ENCODE peak calls at places on chromosome 6, in eight cellular contexts. B is left lung, E is tibial nerve, W is ovary, Q is right cardiac atrium, F is stomach, Z is GM23338, G is small intestine. M is an unnamed sample.

GRCh38 chr6:28525496-28526039 is at the start of gene GPX5:
- DNase-seq in B (no peak), E (no peak), W (no peak), Q (no peak), F (no peak), Z (peak; percentile 17), G (no peak), M (no peak)

GRCh38 chr6:45479834-45480696 is 102.3 kb upstream of the SUPT3H start:
- DNase-seq in B (no peak), E (no peak), W (no peak), Q (no peak), F (no peak), Z (no peak), G (no peak), M (no peak)

GRCh38 chr6:25298508-25298834 is 19.3 kb downstream of the CARMIL1 start:
- DNase-seq in B (no peak), E (no peak), W (no peak), Q (no peak), F (no peak), Z (no peak), G (no peak), M (no peak)

GRCh38 chr6:169798764-169799473 is 47.5 kb downstream of the ERMARD start:
- DNase-seq in B (no peak), E (no peak), W (no peak), Q (no peak), F (no peak), Z (no peak), G (no peak), M (no peak)

GRCh38 chr6:91580635-91581034 is 993.8 kb upstream of the MAP3K7 start:
- DNase-seq in B (no peak), E (no peak), W (no peak), Q (no peak), F (no peak), Z (no peak), G (no peak), M (no peak)

GRCh38 chr6:159097256-159097655 is 52.5 kb upstream of the TAGAP start:
- DNase-seq in B (no peak), E (no peak), W (no peak), Q (no peak), F (no peak), Z (no peak), G (no peak), M (no peak)

GRCh38 chr6:113306552-113307145 is 550.5 kb upstream of the MARCKS start:
- DNase-seq in B (peak; percentile 58), E (peak; percentile 46), W (peak; percentile 65), Q (peak; percentile 57), F (peak; percentile 87), Z (peak; percentile 88), G (peak; percentile 64), M (peak; percentile 65)

GRCh38 chr6:55282145-55282544 is 45.1 kb upstream of the GFRAL start:
- DNase-seq in B (no peak), E (no peak), W (no peak), Q (peak; percentile 25), F (no peak), Z (peak; percentile 10), G (no peak), M (no peak)

GRCh38 chr6:166836785-166837718 is 119.3 kb downstream of the RNASET2 start:
- DNase-seq in B (no peak), E (no peak), W (no peak), Q (no peak), F (no peak), Z (no peak), G (no peak), M (no peak)

GRCh38 chr6:118495639-118496296 is 52.3 kb upstream of the PLN start:
- DNase-seq in B (no peak), E (no peak), W (no peak), Q (no peak), F (no peak), Z (no peak), G (no peak), M (no peak)

GRCh38 chr6:44262467-44263356 is 2.6 kb downstream of the NFKBIE start:
- DNase-seq in B (no peak), E (no peak), W (no peak), Q (no peak), F (no peak), Z (no peak), G (no peak), M (no peak)
- H3K4me3 ChIP-seq in B (peak overlapping the region; percentile 87), E (peak overlapping the region; percentile 82), W (no peak overlapping the region), Q (no peak overlapping the region), F (peak overlapping the region; percentile 87), Z (peak overlapping the region; percentile 88), G (peak overlapping the region; percentile 28), M (peak overlapping the region; percentile 73)

DNA sequence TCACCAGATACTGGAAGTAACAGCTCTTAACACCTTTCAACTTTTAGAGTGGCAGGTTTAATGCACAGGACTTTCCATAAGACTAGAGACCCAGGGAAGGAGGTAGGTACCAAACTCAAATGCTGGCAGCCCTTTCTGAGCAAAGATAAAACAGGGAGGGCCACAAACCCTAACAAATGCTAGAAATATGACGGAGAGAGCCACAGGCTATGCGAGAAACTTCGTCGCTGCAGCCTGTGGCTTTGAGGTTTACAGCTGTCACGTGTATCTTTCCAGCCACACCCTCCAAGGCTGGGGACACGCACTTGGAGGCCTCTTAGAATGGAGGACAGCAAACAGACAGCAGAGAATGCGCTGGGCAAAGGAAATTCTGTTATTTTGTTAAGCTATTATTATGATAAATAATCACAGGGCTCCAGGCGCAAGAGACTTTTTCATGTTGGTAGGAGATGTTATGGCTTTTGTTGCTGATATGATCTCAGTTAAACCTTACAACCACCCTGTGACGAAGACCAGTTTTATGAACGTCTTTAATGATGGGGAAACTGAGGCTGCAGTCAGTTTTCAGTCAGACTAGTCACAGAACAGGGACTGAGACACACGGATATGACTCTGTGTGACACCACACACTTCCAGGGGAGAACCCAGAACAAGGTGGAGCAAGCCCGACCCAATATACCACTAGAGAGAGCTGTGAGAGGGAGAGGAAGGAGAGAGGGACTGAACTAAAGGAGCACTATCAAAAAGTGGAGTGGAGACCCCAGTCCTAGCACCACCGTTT is 2.0 kb downstream of the TRAM2 start:
- DNase-seq in B (peak; percentile 77), E (peak; percentile 45), W (peak; percentile 38), Q (no peak), F (peak; percentile 53), Z (no peak), G (peak; percentile 86), M (peak; percentile 82)
- H3K27ac ChIP-seq in B (peak overlapping the region; percentile 43), E (peak overlapping the region; percentile 83), W (peak overlapping the region; percentile 38), Q (peak overlapping the region; percentile 82), F (peak overlapping the region; percentile 23), Z (no peak overlapping the region), G (peak overlapping the region; percentile 88), M (peak overlapping the region; percentile 100)

DNA sequence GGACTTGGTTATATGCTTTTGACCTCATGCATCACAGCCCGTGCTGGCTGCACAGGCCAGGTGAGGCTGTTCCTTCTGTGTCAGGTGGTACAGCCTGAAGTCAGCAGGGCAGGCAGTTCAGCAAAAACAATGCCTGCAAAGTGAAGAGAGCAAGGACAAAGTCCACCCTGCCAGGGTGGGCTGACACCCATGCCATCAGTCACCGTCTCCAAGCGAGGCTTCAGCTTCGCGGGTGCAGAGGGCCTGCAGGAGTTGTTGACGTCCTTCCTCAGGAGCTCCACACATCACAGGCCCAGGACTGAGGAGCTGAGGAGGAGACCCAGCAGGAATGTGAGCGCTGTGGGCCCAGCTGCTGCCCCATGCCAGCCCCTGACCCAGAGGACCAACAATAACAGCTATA is 111.3 kb downstream of the SASH1 start:
- DNase-seq in B (no peak), E (no peak), W (no peak), Q (no peak), F (no peak), Z (no peak), G (no peak), M (no peak)
- H3K4me1 ChIP-seq in B (no peaks in the 10 kb centered on the region), E (no peaks in the 10 kb centered on the region), W (no peaks in the 10 kb centered on the region), Q (peaks cover 6% of the 10 kb centered on the region), F (no peaks in the 10 kb centered on the region), Z (no peaks in the 10 kb centered on the region), G (peaks cover 2% of the 10 kb centered on the region), M (no peaks in the 10 kb centered on the region)

GRCh38 chr6:108699290-108700041 is 138.7 kb downstream of the FOXO3 start:
- DNase-seq in B (no peak), E (no peak), W (no peak), Q (peak; percentile 72), F (no peak), Z (no peak), G (no peak), M (peak; percentile 73)
- H3K4me3 ChIP-seq in B (no peak overlapping the region), E (no peak overlapping the region), W (no peak overlapping the region), Q (no peak overlapping the region), F (no peak overlapping the region), Z (no peak overlapping the region), G (no peak overlapping the region), M (no peak overlapping the region)

DNA sequence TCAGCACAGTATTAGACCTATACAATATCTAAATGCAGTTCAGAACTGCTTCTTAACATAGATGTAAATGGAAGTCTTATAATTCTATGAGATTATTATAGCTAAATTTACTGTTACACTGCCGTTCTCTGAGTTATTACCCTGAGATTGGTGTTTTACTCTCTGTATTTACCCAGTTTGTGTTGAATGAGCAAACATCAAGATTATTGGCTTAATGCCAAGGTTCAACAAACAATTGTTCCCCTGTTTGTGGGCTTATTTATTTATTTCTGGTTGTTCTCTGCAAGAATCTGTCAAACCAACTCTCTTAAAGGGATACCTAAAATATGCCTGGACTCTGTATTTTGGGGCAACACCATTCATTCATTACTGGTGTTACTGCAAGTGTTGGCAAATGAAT is 5.2 kb upstream of the STMND1 start:
- DNase-seq in B (no peak), E (no peak), W (no peak), Q (no peak), F (no peak), Z (no peak), G (no peak), M (no peak)
- H3K27ac ChIP-seq in B (no peak overlapping the region), E (no peak overlapping the region), W (no peak overlapping the region), Q (no peak overlapping the region), F (no peak overlapping the region), Z (no peak overlapping the region), G (no peak overlapping the region), M (no peak overlapping the region)

DNA sequence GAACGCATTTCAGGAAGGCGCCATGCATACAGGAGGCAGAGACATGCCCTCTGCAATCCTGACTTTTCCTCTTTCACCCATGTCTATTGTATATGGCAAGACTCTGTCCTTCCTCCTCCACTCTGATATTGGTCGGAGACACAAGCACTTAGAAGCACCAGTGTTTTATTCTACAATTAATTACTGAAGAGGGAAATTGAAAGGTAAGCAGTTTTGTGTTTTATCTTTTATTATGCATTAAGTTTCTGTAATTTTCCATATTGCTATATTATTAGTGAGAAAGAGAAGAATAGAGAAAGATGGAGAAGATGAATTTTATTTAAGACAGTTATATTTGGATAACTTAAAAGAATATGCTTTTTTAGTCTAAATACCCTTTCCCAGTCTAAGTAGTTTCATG is 13.5 kb downstream of the ARID1B start:
- DNase-seq in B (no peak), E (no peak), W (no peak), Q (no peak), F (no peak), Z (no peak), G (no peak), M (no peak)
- H3K4me1 ChIP-seq in B (peaks cover 15% of the 10 kb centered on the region), E (no peaks in the 10 kb centered on the region), W (peaks cover 28% of the 10 kb centered on the region), Q (peaks cover 37% of the 10 kb centered on the region), F (peaks cover 100% of the 10 kb centered on the region), Z (peaks cover 68% of the 10 kb centered on the region), G (peaks cover 19% of the 10 kb centered on the region), M (peaks cover 8% of the 10 kb centered on the region)

M was measured in ascending aorta.